ENCODE peak calls at places on chromosomes 16 and 17, in seven cellular contexts. U is mesenchymal stem cell, Q is neuronal stem cell, X is H9, K is mesendoderm, Y is trophoblast cell, O is H1. D is an unnamed sample.

GRCh38 chr17:185445-186138 is 4.1 kb upstream of the DOC2B start:
- DNase-seq in U (no peak), Q (no peak), X (no peak), K (no peak), Y (no peak), O (no peak), D (no peak)

GRCh38 chr17:62648247-62648953 is 20.9 kb downstream of the MRC2 start:
- DNase-seq in U (no peak), Q (no peak), X (no peak), K (no peak), Y (no peak), O (no peak), D (peak)

GRCh38 chr17:35052780-35053179 is 10.7 kb downstream of the RFFL start:
- DNase-seq in U (no peak), Q (no peak), X (no peak), K (no peak), Y (no peak), O (no peak), D (no peak)

GRCh38 chr17:7475764-7476422 is 3.5 kb downstream of the ZBTB4 start:
- DNase-seq in U (peak), Q (no peak), X (no peak), K (no peak), Y (no peak), O (no peak), D (peak)

GRCh38 chr17:80095038-80095843 is 6.1 kb upstream of the GAA start:
- DNase-seq in U (no peak), Q (no peak), X (peak), K (no peak), Y (no peak), O (no peak), D (no peak)

GRCh38 chr16:64712027-64712426 is 409.8 kb downstream of the CDH11 start:
- DNase-seq in U (peak), Q (no peak), X (no peak), K (no peak), Y (no peak), O (no peak), D (peak)

GRCh38 chr17:35726609-35727460 is 4.6 kb upstream of the RASL10B start:
- DNase-seq in U (peak), Q (no peak), X (peak), K (peak), Y (peak), O (no peak), D (peak)

GRCh38 chr16:89602273-89602951 is 11.0 kb upstream of the DPEP1 start:
- DNase-seq in U (peak), Q (peak), X (peak), K (peak), Y (no peak), O (no peak), D (peak)

GRCh38 chr17:62597920-62598319 is 29.6 kb upstream of the MRC2 start:
- DNase-seq in U (peak), Q (no peak), X (no peak), K (no peak), Y (no peak), O (no peak), D (no peak)

GRCh38 chr17:47708864-47709541 is 15.0 kb downstream of the TBKBP1 start:
- DNase-seq in U (no peak), Q (no peak), X (peak), K (no peak), Y (no peak), O (no peak), D (peak)

GRCh38 chr16:64459821-64460220 is 662.0 kb downstream of the CDH11 start:
- DNase-seq in U (peak), Q (no peak), X (no peak), K (no peak), Y (no peak), O (no peak), D (peak)

GRCh38 chr17:43701318-43701743 is 39.6 kb upstream of the MEOX1 start:
- DNase-seq in U (peak), Q (no peak), X (no peak), K (no peak), Y (no peak), O (no peak), D (peak)

GRCh38 chr16:49500211-49500610 is 126.6 kb downstream of the C16orf78 start:
- DNase-seq in U (no peak), Q (no peak), X (no peak), K (no peak), Y (no peak), O (no peak), D (no peak)
- H3K18ac ChIP-seq in U (no peak), Q (peak), X (no peak), K (no peak), Y (no peak), O (no peak), D (no peak)

DNA sequence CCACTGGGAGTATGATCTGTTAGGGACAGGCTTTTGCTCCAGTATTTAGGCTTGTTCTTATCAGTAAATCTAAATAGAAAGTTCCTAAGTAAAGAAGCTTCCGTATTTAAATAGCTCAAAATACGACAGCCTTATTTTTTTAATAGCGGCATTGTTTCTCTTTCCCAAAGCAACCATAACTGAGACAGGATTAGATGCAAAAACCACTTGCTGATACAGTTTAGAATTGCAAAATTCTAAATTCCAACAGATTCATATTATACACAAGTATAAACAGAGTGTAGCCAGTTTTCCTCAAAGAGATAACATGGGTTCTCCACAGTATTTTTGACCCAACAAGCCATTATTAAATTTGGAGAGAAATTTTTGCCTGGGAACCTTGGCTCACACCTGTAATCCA is 276.7 kb downstream of the FTO start:
- DNase-seq in U (no peak), Q (no peak), X (no peak), K (no peak), Y (no peak), O (no peak), D (peak)
- H3K18ac ChIP-seq in U (no peak), Q (no peak), X (no peak), K (no peak), Y (no peak), O (no peak), D (no peak)

DNA sequence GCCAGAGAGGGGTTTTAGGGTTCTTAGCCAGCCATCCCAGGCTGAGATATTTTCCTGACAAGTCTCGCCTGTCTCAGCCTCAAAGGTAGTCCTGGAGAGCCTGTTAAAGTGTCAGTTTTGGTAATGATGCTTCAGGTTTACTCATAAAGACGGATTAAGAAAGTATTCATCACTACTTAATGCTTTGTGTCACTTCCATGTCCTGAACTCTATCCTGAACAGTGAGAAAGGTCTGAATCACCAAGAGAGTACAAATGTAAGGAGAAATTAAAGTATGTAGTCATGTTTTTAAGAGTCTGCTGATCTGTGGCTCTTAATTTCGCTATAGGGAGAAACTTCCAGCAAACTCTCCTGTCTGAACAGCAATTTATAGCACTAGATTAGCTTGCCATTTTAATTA is 14.0 kb downstream of the RPGRIP1L start:
- DNase-seq in U (no peak), Q (no peak), X (no peak), K (no peak), Y (no peak), O (no peak), D (peak)
- H3K18ac ChIP-seq in U (no peak), Q (no peak), X (no peak), K (no peak), Y (no peak), O (no peak), D (no peak)

GRCh38 chr16:21339927-21340326 is 61.8 kb upstream of the CRYM start:
- DNase-seq in U (no peak), Q (no peak), X (no peak), K (no peak), Y (no peak), O (no peak), D (no peak)
- H3K18ac ChIP-seq in U (no peak), Q (no peak), X (no peak), K (no peak), Y (no peak), O (no peak), D (no peak)

D was measured in IMR-90.